ENCODE peak calls at places on chromosomes 1 and 21, in six cellular contexts. G is ovary, Q is HepG2, B is heart left ventricle, H is stomach, N is breast epithelium. D is an unnamed sample.

GRCh38 chr1:203556047-203556851 is 62.3 kb downstream of the OPTC start:
- DNase-seq in G (peak), Q (no peak), N (no peak), H (no peak), B (peak), D (no peak)

GRCh38 chr1:64923294-64923718 is 43.0 kb downstream of the JAK1 start:
- DNase-seq in H (no peak), Q (no peak), G (no peak), N (no peak), B (no peak), D (no peak)

GRCh38 chr1:182570611-182570970 is 18.5 kb downstream of the RNASEL start:
- DNase-seq in H (no peak), B (no peak), N (no peak), G (no peak), Q (no peak), D (no peak)

GRCh38 chr1:40825430-40825778 is 36.8 kb downstream of the CITED4 start:
- DNase-seq in H (no peak), Q (no peak), B (no peak), N (no peak), G (no peak), D (no peak)

GRCh38 chr1:214026985-214027384 is 39.2 kb downstream of the PROX1 start:
- DNase-seq in B (no peak), H (no peak), Q (peak), G (no peak), N (no peak), D (no peak)

GRCh38 chr1:224615861-224616760 is at the start of gene CNIH3:
- DNase-seq in N (no peak), B (no peak), H (peak), G (no peak), Q (no peak), D (peak)

GRCh38 chr1:62142550-62142949 is 52.1 kb upstream of the L1TD1 start:
- DNase-seq in H (no peak), G (no peak), N (no peak), Q (no peak), B (no peak), D (no peak)

GRCh38 chr1:8023995-8024313 is 2.2 kb downstream of the ERRFI1 start:
- DNase-seq in B (no peak), H (no peak), Q (no peak), G (no peak), N (no peak), D (no peak)

GRCh38 chr1:183635112-183635605 is 424 bp downstream of the ARPC5 start:
- DNase-seq in N (peak), B (peak), G (peak), H (peak), Q (no peak), D (peak)

GRCh38 chr1:77976433-77977076 is 2.3 kb downstream of the FUBP1 start:
- DNase-seq in G (no peak), Q (no peak), N (no peak), H (no peak), B (no peak), D (no peak)

GRCh38 chr1:77977989-77978292 is 931 bp downstream of the FUBP1 start:
- DNase-seq in B (no peak), G (no peak), N (no peak), Q (no peak), H (no peak), D (no peak)

GRCh38 chr1:77975907-77976306 is 3.0 kb downstream of the FUBP1 start:
- DNase-seq in G (no peak), B (no peak), N (no peak), H (no peak), Q (no peak), D (no peak)

GRCh38 chr1:77978969-77979838 is at the start of gene FUBP1:
- DNase-seq in N (peak), G (peak), Q (peak), H (peak), B (peak), D (peak)

DNA sequence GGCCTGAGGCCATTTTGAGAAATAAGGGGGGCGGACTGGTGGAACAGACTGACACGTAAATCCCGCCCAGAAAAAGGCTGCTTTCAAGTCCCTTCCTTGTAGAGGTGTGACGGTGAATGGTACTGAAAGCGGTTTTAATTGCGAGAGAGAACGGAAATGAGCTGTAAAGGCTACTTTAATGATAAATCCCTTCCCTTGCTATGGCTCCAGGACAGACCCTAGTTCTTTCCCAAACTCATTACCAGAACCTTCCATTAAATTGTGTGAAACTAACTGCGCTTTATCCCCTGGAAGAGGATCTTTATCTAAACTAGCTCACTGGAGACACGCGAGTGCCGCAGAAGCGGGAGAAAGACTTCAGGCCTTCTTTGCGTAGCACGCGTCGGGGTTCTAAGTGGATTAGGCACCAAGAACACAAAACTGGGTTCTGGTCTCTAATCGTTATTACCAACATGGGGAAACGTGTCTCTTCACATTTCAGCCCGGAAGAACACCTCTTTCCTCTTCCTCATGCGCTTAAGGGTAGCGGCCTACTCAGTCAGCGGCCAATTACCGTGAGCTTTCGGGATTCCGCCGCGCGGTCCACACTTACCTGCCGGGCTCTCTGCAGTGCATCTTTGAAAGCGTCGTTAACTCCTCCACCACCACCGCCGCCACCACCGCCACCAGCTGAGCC is 441 bp downstream of the FUBP1 start:
- DNase-seq in N (peak), G (no peak), B (peak), H (peak), Q (peak), D (peak)
- TF ChIP-seq POLR2A in N (no peak), G (no peak), B (no peak), H (no peak), Q (peak), D (no peak)

GRCh38 chr1:19465650-19466049 is 19.7 kb downstream of the CAPZB start:
- DNase-seq in G (no peak), H (no peak), N (no peak), B (no peak), Q (no peak), D (no peak)

GRCh38 chr1:19467199-19468187 is 17.8 kb downstream of the CAPZB start:
- DNase-seq in B (no peak), Q (no peak), H (no peak), G (no peak), N (no peak), D (no peak)

GRCh38 chr1:19468397-19468956 is 16.9 kb downstream of the CAPZB start:
- DNase-seq in B (no peak), H (peak), G (no peak), N (no peak), Q (peak), D (no peak)

GRCh38 chr1:19465123-19465522 is 20.2 kb downstream of the CAPZB start:
- DNase-seq in Q (no peak), H (no peak), N (no peak), B (no peak), G (no peak), D (no peak)

DNA sequence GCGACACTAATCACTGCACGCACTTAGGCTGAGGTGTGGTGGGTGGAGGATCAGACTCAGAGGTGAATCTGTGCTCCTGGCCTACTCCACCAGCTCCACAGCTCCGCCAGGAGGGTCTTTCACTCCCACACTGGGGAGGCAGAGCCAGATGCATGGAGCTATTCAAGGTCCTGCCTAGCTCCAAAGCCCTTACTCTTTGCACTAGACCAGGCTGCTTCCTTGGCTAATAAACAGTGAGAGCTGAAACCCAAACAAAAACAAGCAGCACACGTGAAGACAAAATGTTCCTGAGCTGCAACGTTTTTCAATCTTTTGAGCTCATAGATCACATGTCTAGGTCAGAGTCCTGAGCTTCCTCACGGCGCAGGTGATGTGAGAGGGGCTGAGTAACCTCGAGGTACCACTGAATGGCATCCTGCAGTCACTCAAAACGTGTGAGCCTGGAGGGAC is 19.2 kb downstream of the CAPZB start:
- DNase-seq in H (no peak), Q (no peak), G (peak), B (no peak), N (no peak), D (no peak)
- H3K27ac ChIP-seq in H (peak), Q (no peak), G (peak), B (no peak), N (peak), D (no peak)

GRCh38 chr21:33552093-33552998 is 9.5 kb downstream of the SON start:
- DNase-seq in B (no peak), G (no peak), H (no peak), N (no peak), Q (no peak), D (no peak)
- TF ChIP-seq POLR2A in B (no peak), G (no peak), H (no peak), N (no peak), Q (peak), D (no peak)

GRCh38 chr1:66981679-66982078 is 56.9 kb downstream of the MIER1 start:
- DNase-seq in G (no peak), B (peak), N (no peak), H (no peak), Q (no peak), D (no peak)
- H3K27ac ChIP-seq in G (peak), B (peak), N (peak), H (peak), Q (no peak), D (no peak)

GRCh38 chr1:234958702-234959649 is 169.7 kb downstream of the TOMM20 start:
- DNase-seq in B (no peak), G (no peak), N (no peak), Q (no peak), H (no peak), D (no peak)
- TF ChIP-seq POLR2A in B (no peak), G (no peak), N (no peak), Q (no peak), H (no peak), D (no peak)

GRCh38 chr1:70333245-70333644 is 21.3 kb downstream of the ANKRD13C start:
- DNase-seq in B (no peak), Q (peak), N (no peak), H (no peak), G (no peak), D (no peak)

GRCh38 chr1:70327306-70328076 is 27.0 kb downstream of the ANKRD13C start:
- DNase-seq in N (no peak), G (no peak), H (no peak), Q (no peak), B (no peak), D (no peak)

GRCh38 chr1:70334436-70334835 is 20.1 kb downstream of the ANKRD13C start:
- DNase-seq in B (no peak), H (no peak), N (no peak), G (no peak), Q (no peak), D (no peak)

GRCh38 chr1:70336050-70336449 is 18.5 kb downstream of the ANKRD13C start:
- DNase-seq in H (no peak), N (no peak), B (no peak), G (no peak), Q (no peak), D (no peak)

GRCh38 chr1:70331962-70332361 is 22.6 kb downstream of the ANKRD13C start:
- DNase-seq in N (no peak), H (no peak), G (no peak), Q (no peak), B (no peak), D (no peak)
- H3K27ac ChIP-seq in N (no peak), H (no peak), G (no peak), Q (no peak), B (no peak), D (no peak)

GRCh38 chr1:3779265-3779911 is 6.8 kb downstream of the SMIM1 start:
- DNase-seq in H (no peak), B (no peak), Q (no peak), N (no peak), G (peak), D (no peak)

GRCh38 chr1:3777078-3777547 is 4.6 kb downstream of the SMIM1 start:
- DNase-seq in N (no peak), H (no peak), B (no peak), G (no peak), Q (no peak), D (no peak)

GRCh38 chr1:3777647-3778589 is 5.4 kb downstream of the SMIM1 start:
- DNase-seq in B (no peak), H (no peak), G (no peak), N (no peak), Q (no peak), D (no peak)

GRCh38 chr1:3779912-3780416 is 7.4 kb downstream of the SMIM1 start:
- DNase-seq in Q (no peak), H (no peak), N (no peak), B (no peak), G (no peak), D (no peak)

DNA sequence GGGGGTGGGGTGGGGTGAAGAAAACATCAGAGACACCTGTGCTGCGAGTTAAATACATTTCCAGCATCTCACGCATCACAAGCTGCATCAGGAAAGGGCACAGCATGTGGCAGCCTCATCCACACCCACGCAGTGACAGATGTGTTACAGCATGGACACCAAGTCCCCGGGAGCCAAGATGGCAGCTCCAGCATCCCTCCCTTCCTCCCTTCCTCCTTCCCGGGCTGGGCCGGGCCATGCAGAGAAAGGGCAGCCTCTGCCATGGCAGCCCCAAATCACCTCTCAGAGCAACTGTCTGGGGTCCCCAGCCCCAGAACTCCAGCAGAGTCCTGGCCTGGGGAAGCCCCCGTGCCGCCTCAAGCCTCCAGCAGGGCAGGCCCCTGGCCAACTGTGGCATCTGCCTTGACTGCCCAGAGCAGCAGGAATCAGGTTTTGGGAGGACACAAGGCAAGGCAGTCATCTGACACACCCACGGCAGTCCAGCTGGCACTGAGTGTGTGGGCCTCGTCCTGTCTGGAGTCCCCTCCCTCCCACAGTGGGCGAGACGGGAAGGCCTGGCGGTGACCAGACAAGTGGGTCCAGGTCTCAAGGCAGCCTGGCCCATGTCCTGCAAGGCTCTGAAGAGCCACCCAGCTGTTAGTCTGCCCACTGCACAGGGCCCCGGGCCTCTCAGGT is 6.2 kb downstream of the SMIM1 start:
- DNase-seq in H (no peak), Q (no peak), B (no peak), N (no peak), G (peak), D (no peak)
- TF ChIP-seq POLR2A in H (no peak), Q (no peak), B (no peak), N (no peak), G (no peak), D (no peak)

DNA sequence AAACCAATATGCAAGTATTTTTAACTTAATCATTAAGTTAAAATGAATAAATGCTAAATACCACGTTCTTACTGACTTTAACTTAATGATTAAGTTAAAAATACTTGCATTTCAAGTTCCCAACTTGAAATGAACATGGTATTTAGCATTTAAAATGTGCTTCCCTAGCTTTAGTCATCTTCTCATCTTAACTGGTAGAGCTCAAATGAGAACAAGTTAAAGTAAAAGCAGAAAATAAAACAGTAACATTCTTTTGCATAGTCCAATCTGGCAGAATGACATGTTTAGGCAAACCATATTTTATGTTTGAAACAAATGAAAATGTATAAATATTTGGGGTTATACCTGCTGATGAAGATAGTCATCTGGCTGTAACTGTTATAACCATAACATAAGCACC is 186.0 kb downstream of the APP start:
- DNase-seq in B (no peak), H (no peak), N (no peak), G (no peak), Q (no peak), D (no peak)
- H3K27ac ChIP-seq in B (no peak), H (no peak), N (no peak), G (no peak), Q (no peak), D (no peak)

D was measured in body of pancreas.